ENCODE peak calls at places on chromosome 13, in nine cellular contexts. D is heart left ventricle, U is erythroblast, K is ovary, Z is endothelial cell of umbilical vein, W is gastrocnemius medialis, F is breast epithelium, S is GM12878, N is A549. V is an unnamed sample.

GRCh38 chr13:84366484-84366883 is 484.2 kb upstream of the SLITRK1 start:
- DNase-seq in D (no peak), U (no peak), K (no peak), Z (no peak), W (no peak), F (no peak), S (no peak), N (no peak), V (no peak)

GRCh38 chr13:39036212-39036611 is 1.7 kb downstream of the PROSER1 start:
- DNase-seq in D (no peak), U (peak), K (no peak), Z (no peak), W (no peak), F (no peak), S (no peak), N (no peak), V (no peak)

GRCh38 chr13:106533940-106534843 is 1.3 kb downstream of the EFNB2 start:
- DNase-seq in D (peak), U (peak), K (peak), Z (peak), W (peak), F (no peak), S (no peak), N (no peak), V (peak)

GRCh38 chr13:36084131-36084530 is 47.1 kb downstream of the DCLK1 start:
- DNase-seq in D (no peak), U (no peak), K (no peak), Z (no peak), W (no peak), F (no peak), S (no peak), N (no peak), V (no peak)

GRCh38 chr13:36029171-36029570 is 102.0 kb downstream of the DCLK1 start:
- DNase-seq in D (no peak), U (no peak), K (no peak), Z (no peak), W (no peak), F (no peak), S (no peak), N (no peak), V (no peak)

GRCh38 chr13:71864981-71865857 is 1.8 kb downstream of the DACH1 start:
- DNase-seq in D (peak), U (peak), K (no peak), Z (peak), W (no peak), F (peak), S (no peak), N (no peak), V (no peak)

GRCh38 chr13:23844132-23844531 is 45.1 kb downstream of the MIPEP start:
- DNase-seq in D (no peak), U (no peak), K (no peak), Z (no peak), W (no peak), F (no peak), S (no peak), N (no peak), V (no peak)

GRCh38 chr13:33633701-33634525 is 184.0 kb upstream of the RFC3 start:
- DNase-seq in D (no peak), U (no peak), K (no peak), Z (no peak), W (no peak), F (no peak), S (no peak), N (no peak), V (no peak)

GRCh38 chr13:51125495-51126226 is 14.6 kb upstream of the C13orf42 start:
- DNase-seq in D (peak), U (peak), K (no peak), Z (peak), W (no peak), F (no peak), S (peak), N (peak), V (peak)

GRCh38 chr13:24161980-24162517 is 1.5 kb downstream of the SPATA13 start:
- DNase-seq in D (no peak), U (no peak), K (no peak), Z (no peak), W (no peak), F (peak), S (no peak), N (no peak), V (no peak)

GRCh38 chr13:34719060-34719875 is 222.8 kb upstream of the NBEA start:
- DNase-seq in D (no peak), U (no peak), K (no peak), Z (peak), W (no peak), F (no peak), S (no peak), N (no peak), V (no peak)

GRCh38 chr13:111905609-111905945 is 161.4 kb upstream of the SOX1 start:
- DNase-seq in D (no peak), U (no peak), K (no peak), Z (no peak), W (no peak), F (no peak), S (no peak), N (no peak), V (no peak)

GRCh38 chr13:44739539-44739938 is 163.4 kb upstream of the TSC22D1 start:
- DNase-seq in D (no peak), U (no peak), K (no peak), Z (peak), W (no peak), F (no peak), S (no peak), N (no peak), V (no peak)

GRCh38 chr13:25882732-25883357 is 169.0 kb downstream of the SHISA2 start:
- DNase-seq in D (no peak), U (no peak), K (no peak), Z (no peak), W (no peak), F (no peak), S (no peak), N (no peak), V (no peak)

GRCh38 chr13:32830632-32831031 is 185.6 kb upstream of the KL start:
- DNase-seq in D (no peak), U (no peak), K (no peak), Z (no peak), W (no peak), F (no peak), S (no peak), N (no peak), V (no peak)

GRCh38 chr13:80339578-80339840 is 1.4 kb downstream of the SPRY2 start:
- DNase-seq in D (no peak), U (peak), K (no peak), Z (no peak), W (no peak), F (no peak), S (no peak), N (no peak), V (no peak)

GRCh38 chr13:25587581-25587980 is 215.8 kb downstream of the ATP8A2 start:
- DNase-seq in D (no peak), U (no peak), K (no peak), Z (no peak), W (no peak), F (no peak), S (no peak), N (no peak), V (no peak)

GRCh38 chr13:88895261-88895941 is 1224.2 kb downstream of the SLITRK5 start:
- DNase-seq in D (no peak), U (no peak), K (no peak), Z (no peak), W (no peak), F (no peak), S (no peak), N (no peak), V (no peak)

GRCh38 chr13:36214163-36214921 is at the start of gene SOHLH2:
- DNase-seq in D (no peak), U (no peak), K (no peak), Z (no peak), W (no peak), F (no peak), S (no peak), N (no peak), V (no peak)

GRCh38 chr13:30486230-30487074 is 20.7 kb upstream of the HMGB1 start:
- DNase-seq in D (no peak), U (no peak), K (no peak), Z (no peak), W (no peak), F (peak), S (no peak), N (no peak), V (no peak)

GRCh38 chr13:62512194-62513141 is 1096.8 kb upstream of the PCDH20 start:
- DNase-seq in D (no peak), U (peak), K (no peak), Z (peak), W (no peak), F (peak), S (peak), N (peak), V (peak)

GRCh38 chr13:63435668-63436275 is 2020.1 kb upstream of the PCDH20 start:
- DNase-seq in D (no peak), U (peak), K (no peak), Z (peak), W (no peak), F (no peak), S (no peak), N (no peak), V (peak)

GRCh38 chr13:50357586-50358118 is 342.4 kb downstream of the KCNRG start:
- DNase-seq in D (peak), U (peak), K (no peak), Z (peak), W (no peak), F (peak), S (no peak), N (no peak), V (peak)

GRCh38 chr13:53237696-53238095 is 209.1 kb downstream of the OLFM4 start:
- DNase-seq in D (no peak), U (no peak), K (no peak), Z (no peak), W (no peak), F (no peak), S (no peak), N (no peak), V (no peak)

GRCh38 chr13:30916991-30917390 is 10.9 kb downstream of the MEDAG start:
- DNase-seq in D (no peak), U (no peak), K (no peak), Z (no peak), W (no peak), F (no peak), S (no peak), N (no peak), V (no peak)

GRCh38 chr13:67238277-67238859 is 8.2 kb upstream of the PCDH9 start:
- DNase-seq in D (no peak), U (peak), K (no peak), Z (peak), W (no peak), F (no peak), S (no peak), N (no peak), V (no peak)

GRCh38 chr13:108437496-108437895 is 168.0 kb downstream of the TNFSF13B start:
- DNase-seq in D (no peak), U (no peak), K (no peak), Z (no peak), W (no peak), F (no peak), S (no peak), N (no peak), V (no peak)

GRCh38 chr13:23570099-23570926 is at the start of gene TNFRSF19:
- DNase-seq in D (peak), U (peak), K (no peak), Z (peak), W (no peak), F (no peak), S (no peak), N (no peak), V (no peak)

GRCh38 chr13:112062047-112062618 is 4.8 kb upstream of the SOX1 start:
- DNase-seq in D (no peak), U (no peak), K (no peak), Z (no peak), W (no peak), F (no peak), S (no peak), N (no peak), V (no peak)

GRCh38 chr13:57311009-57311586 is 144.1 kb downstream of the PRR20E start:
- DNase-seq in D (no peak), U (no peak), K (no peak), Z (no peak), W (no peak), F (no peak), S (no peak), N (no peak), V (no peak)

GRCh38 chr13:73521291-73521626 is 462.5 kb downstream of the KLF5 start:
- DNase-seq in D (no peak), U (no peak), K (no peak), Z (no peak), W (no peak), F (no peak), S (no peak), N (no peak), V (no peak)

GRCh38 chr13:39217471-39217870 is 179.2 kb downstream of the NHLRC3 start:
- DNase-seq in D (no peak), U (no peak), K (no peak), Z (no peak), W (no peak), F (no peak), S (no peak), N (no peak), V (no peak)

GRCh38 chr13:57128909-57129308 is 11.8 kb upstream of the PRR20A start:
- DNase-seq in D (no peak), U (no peak), K (no peak), Z (no peak), W (no peak), F (no peak), S (no peak), N (no peak), V (no peak)

GRCh38 chr13:28138012-28138755 is at the start of gene PAN3:
- DNase-seq in D (peak), U (peak), K (peak), Z (peak), W (peak), F (peak), S (peak), N (peak), V (peak)
- TF ChIP-seq POLR2A in D (peak), U (peak), K (peak), Z (peak), W (peak), F (no peak), S (peak), N (peak), V (peak)

DNA sequence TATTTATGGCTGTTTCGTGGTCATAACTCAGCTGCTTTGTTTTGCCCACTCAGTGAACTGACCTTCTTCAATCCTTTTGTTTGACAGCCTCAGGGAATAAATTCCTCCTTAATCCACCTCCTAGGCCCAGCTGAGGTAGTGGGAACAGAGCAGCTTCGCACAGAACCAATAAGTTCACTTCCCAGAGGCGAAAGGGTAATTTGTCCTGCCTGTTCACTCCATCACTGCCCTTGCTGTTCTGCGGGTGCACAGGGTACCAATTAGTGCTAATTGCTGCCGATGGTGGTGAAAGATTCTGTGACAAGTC is 68.8 kb downstream of the ERCC5 start:
- DNase-seq in D (no peak), U (no peak), K (no peak), Z (no peak), W (no peak), F (no peak), S (no peak), N (no peak), V (no peak)
- TF ChIP-seq POLR2A in D (no peak), U (no peak), K (no peak), Z (no peak), W (no peak), F (no peak), S (no peak), N (no peak), V (no peak)

DNA sequence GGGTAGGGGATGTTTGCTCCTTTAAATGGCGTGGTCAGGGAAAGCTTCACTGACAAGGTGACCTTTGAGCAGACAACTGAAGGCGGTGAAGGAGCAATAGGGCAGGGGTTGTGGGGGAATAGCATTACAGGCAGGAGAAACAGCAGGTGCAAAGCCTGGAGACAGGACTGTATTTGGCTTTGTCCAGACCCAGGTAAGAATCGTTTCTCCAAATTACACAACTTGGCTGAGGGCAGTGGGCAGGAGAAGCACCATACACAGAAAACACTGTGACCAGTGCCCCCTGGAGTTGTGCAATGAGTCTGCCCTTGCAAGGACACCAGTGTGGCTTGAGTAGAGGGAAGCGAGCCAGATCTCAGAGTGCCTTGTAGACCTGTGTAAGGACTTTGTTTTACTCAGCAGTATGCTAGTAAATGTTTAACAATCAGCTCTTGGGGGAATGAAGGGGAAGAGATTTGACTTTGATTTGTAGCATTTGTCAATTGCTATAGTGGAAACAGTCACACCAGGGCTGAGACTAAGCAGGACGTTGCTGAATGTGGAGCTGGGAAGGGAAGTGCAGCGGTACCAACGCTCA is 360.0 kb downstream of the DCT start:
- DNase-seq in D (no peak), U (no peak), K (no peak), Z (no peak), W (no peak), F (no peak), S (no peak), N (no peak), V (no peak)
- TF ChIP-seq POLR2A in D (no peak), U (no peak), K (no peak), Z (no peak), W (no peak), F (no peak), S (no peak), N (no peak), V (no peak)

GRCh38 chr13:113437408-113438010 is 15.8 kb downstream of the ADPRHL1 start:
- DNase-seq in D (no peak), U (no peak), K (no peak), Z (no peak), W (no peak), F (no peak), S (no peak), N (no peak), V (peak)
- TF ChIP-seq POLR2A in D (no peak), U (no peak), K (no peak), Z (no peak), W (no peak), F (no peak), S (no peak), N (no peak), V (no peak)

GRCh38 chr13:60165391-60166099 is 1.8 kb upstream of the DIAPH3 start:
- DNase-seq in D (no peak), U (peak), K (no peak), Z (no peak), W (no peak), F (no peak), S (no peak), N (no peak), V (no peak)
- TF ChIP-seq POLR2A in D (no peak), U (no peak), K (no peak), Z (no peak), W (no peak), F (no peak), S (no peak), N (no peak), V (no peak)

GRCh38 chr13:42967660-42968059 is 24.4 kb downstream of the EPSTI1 start:
- DNase-seq in D (no peak), U (no peak), K (no peak), Z (no peak), W (no peak), F (no peak), S (no peak), N (no peak), V (no peak)

GRCh38 chr13:42971670-42972355 is 20.2 kb downstream of the EPSTI1 start:
- DNase-seq in D (no peak), U (no peak), K (no peak), Z (no peak), W (no peak), F (no peak), S (no peak), N (no peak), V (no peak)

GRCh38 chr13:42969558-42970172 is 22.4 kb downstream of the EPSTI1 start:
- DNase-seq in D (peak), U (peak), K (peak), Z (peak), W (peak), F (peak), S (no peak), N (peak), V (peak)

GRCh38 chr13:42970824-42971669 is 21.0 kb downstream of the EPSTI1 start:
- DNase-seq in D (no peak), U (peak), K (no peak), Z (peak), W (no peak), F (no peak), S (no peak), N (peak), V (peak)

GRCh38 chr13:42968906-42969305 is 23.1 kb downstream of the EPSTI1 start:
- DNase-seq in D (no peak), U (no peak), K (no peak), Z (no peak), W (no peak), F (peak), S (no peak), N (no peak), V (no peak)
- TF ChIP-seq POLR2A in D (no peak), U (no peak), K (no peak), Z (no peak), W (no peak), F (no peak), S (no peak), N (no peak), V (no peak)

GRCh38 chr13:46171223-46171622 is 10.8 kb downstream of the LCP1 start:
- DNase-seq in D (no peak), U (no peak), K (no peak), Z (no peak), W (no peak), F (no peak), S (no peak), N (no peak), V (no peak)

GRCh38 chr13:46170687-46171086 is 11.3 kb downstream of the LCP1 start:
- DNase-seq in D (no peak), U (peak), K (no peak), Z (no peak), W (no peak), F (no peak), S (no peak), N (no peak), V (no peak)

GRCh38 chr13:46171739-46172138 is 10.2 kb downstream of the LCP1 start:
- DNase-seq in D (no peak), U (no peak), K (no peak), Z (no peak), W (no peak), F (no peak), S (no peak), N (no peak), V (no peak)

GRCh38 chr13:46168818-46169217 is 13.2 kb downstream of the LCP1 start:
- DNase-seq in D (no peak), U (peak), K (no peak), Z (no peak), W (no peak), F (no peak), S (no peak), N (no peak), V (no peak)

GRCh38 chr13:46170268-46170667 is 11.7 kb downstream of the LCP1 start:
- DNase-seq in D (no peak), U (no peak), K (no peak), Z (no peak), W (no peak), F (no peak), S (no peak), N (no peak), V (no peak)
- TF ChIP-seq POLR2A in D (no peak), U (no peak), K (no peak), Z (no peak), W (no peak), F (no peak), S (peak), N (no peak), V (no peak)

GRCh38 chr13:99736541-99736940 is 235.0 kb downstream of the ZIC5 start:
- DNase-seq in D (no peak), U (no peak), K (no peak), Z (no peak), W (no peak), F (no peak), S (no peak), N (no peak), V (no peak)
- TF ChIP-seq POLR2A in D (no peak), U (no peak), K (no peak), Z (no peak), W (no peak), F (no peak), S (no peak), N (no peak), V (no peak)